ENCODE peak calls at places on chromosomes 12 and 14, in nine cellular contexts. One of them, this sample, is unnamed.

GRCh38 chr14:77151918-77152588 is 10.5 kb upstream of the ZDHHC22 start:
- DNase-seq in kidney: no peak
- DNase-seq in lower lobe of right lung: no peak
- DNase-seq in gastrocnemius medialis: no peak
- DNase-seq in CD8-positive, alpha-beta T cell: no peak
- DNase-seq in transverse colon: no peak
- DNase-seq in A549: peak
- DNase-seq in stomach: no peak
- DNase-seq in body of pancreas: no peak
- DNase-seq in this sample: no peak

GRCh38 chr12:107655281-107656065 is 30.1 kb upstream of the PWP1 start:
- DNase-seq in body of pancreas: no peak
- DNase-seq in gastrocnemius medialis: no peak
- DNase-seq in CD8-positive, alpha-beta T cell: no peak
- DNase-seq in A549: no peak
- DNase-seq in kidney: no peak
- DNase-seq in stomach: no peak
- DNase-seq in lower lobe of right lung: no peak
- DNase-seq in transverse colon: peak
- DNase-seq in this sample: no peak

GRCh38 chr14:69505338-69506240 is 21.1 kb downstream of the PLEKHD1 start:
- DNase-seq in kidney: peak
- DNase-seq in CD8-positive, alpha-beta T cell: no peak
- DNase-seq in gastrocnemius medialis: no peak
- DNase-seq in stomach: no peak
- DNase-seq in A549: no peak
- DNase-seq in lower lobe of right lung: no peak
- DNase-seq in transverse colon: no peak
- DNase-seq in body of pancreas: no peak
- DNase-seq in this sample: no peak

GRCh38 chr12:26317942-26318565 is 122.7 kb downstream of the SSPN start:
- DNase-seq in transverse colon: no peak
- DNase-seq in stomach: no peak
- DNase-seq in body of pancreas: no peak
- DNase-seq in CD8-positive, alpha-beta T cell: no peak
- DNase-seq in A549: no peak
- DNase-seq in gastrocnemius medialis: no peak
- DNase-seq in lower lobe of right lung: no peak
- DNase-seq in kidney: no peak
- DNase-seq in this sample: no peak

GRCh38 chr12:96985515-96986362 is 78.7 kb downstream of the NEDD1 start:
- DNase-seq in stomach: peak
- DNase-seq in lower lobe of right lung: peak
- DNase-seq in A549: peak
- DNase-seq in body of pancreas: peak
- DNase-seq in kidney: no peak
- DNase-seq in CD8-positive, alpha-beta T cell: peak
- DNase-seq in gastrocnemius medialis: no peak
- DNase-seq in transverse colon: peak
- DNase-seq in this sample: peak

GRCh38 chr14:52845079-52845478 is 53.7 kb upstream of the GNPNAT1 start:
- DNase-seq in A549: no peak
- DNase-seq in body of pancreas: no peak
- DNase-seq in kidney: no peak
- DNase-seq in stomach: no peak
- DNase-seq in gastrocnemius medialis: no peak
- DNase-seq in CD8-positive, alpha-beta T cell: no peak
- DNase-seq in lower lobe of right lung: no peak
- DNase-seq in transverse colon: no peak
- DNase-seq in this sample: no peak

GRCh38 chr12:65685514-65685913 is 138.8 kb upstream of the HMGA2 start:
- DNase-seq in CD8-positive, alpha-beta T cell: no peak
- DNase-seq in lower lobe of right lung: no peak
- DNase-seq in gastrocnemius medialis: no peak
- DNase-seq in kidney: no peak
- DNase-seq in stomach: no peak
- DNase-seq in A549: peak
- DNase-seq in body of pancreas: no peak
- DNase-seq in transverse colon: no peak
- DNase-seq in this sample: no peak

GRCh38 chr14:33796356-33796755 is 154.5 kb downstream of the EGLN3 start:
- DNase-seq in CD8-positive, alpha-beta T cell: no peak
- DNase-seq in lower lobe of right lung: no peak
- DNase-seq in kidney: no peak
- DNase-seq in stomach: no peak
- DNase-seq in transverse colon: no peak
- DNase-seq in gastrocnemius medialis: no peak
- DNase-seq in A549: no peak
- DNase-seq in body of pancreas: no peak
- DNase-seq in this sample: no peak

GRCh38 chr12:119412811-119413794 is 78.6 kb downstream of the CCDC60 start:
- DNase-seq in CD8-positive, alpha-beta T cell: no peak
- DNase-seq in gastrocnemius medialis: peak
- DNase-seq in A549: peak
- DNase-seq in stomach: peak
- DNase-seq in transverse colon: peak
- DNase-seq in body of pancreas: peak
- DNase-seq in kidney: peak
- DNase-seq in lower lobe of right lung: no peak
- DNase-seq in this sample: peak

GRCh38 chr12:4355843-4356327 is 23.6 kb downstream of the FGF23 start:
- DNase-seq in gastrocnemius medialis: no peak
- DNase-seq in CD8-positive, alpha-beta T cell: peak
- DNase-seq in body of pancreas: peak
- DNase-seq in transverse colon: peak
- DNase-seq in lower lobe of right lung: peak
- DNase-seq in kidney: no peak
- DNase-seq in A549: peak
- DNase-seq in stomach: no peak
- DNase-seq in this sample: peak

GRCh38 chr12:106234513-106234912 is 13.3 kb downstream of the CKAP4 start:
- DNase-seq in A549: no peak
- DNase-seq in gastrocnemius medialis: no peak
- DNase-seq in body of pancreas: no peak
- DNase-seq in lower lobe of right lung: no peak
- DNase-seq in transverse colon: no peak
- DNase-seq in CD8-positive, alpha-beta T cell: no peak
- DNase-seq in kidney: no peak
- DNase-seq in stomach: no peak
- DNase-seq in this sample: no peak

GRCh38 chr12:51281202-51281924 is 11.1 kb upstream of the SMAGP start:
- DNase-seq in lower lobe of right lung: no peak
- DNase-seq in CD8-positive, alpha-beta T cell: no peak
- DNase-seq in kidney: no peak
- DNase-seq in A549: peak
- DNase-seq in gastrocnemius medialis: no peak
- DNase-seq in transverse colon: no peak
- DNase-seq in body of pancreas: no peak
- DNase-seq in stomach: no peak
- DNase-seq in this sample: no peak

GRCh38 chr12:4330203-4330602 is 9.2 kb downstream of the TIGAR start:
- DNase-seq in stomach: no peak
- DNase-seq in lower lobe of right lung: no peak
- DNase-seq in body of pancreas: no peak
- DNase-seq in A549: no peak
- DNase-seq in transverse colon: no peak
- DNase-seq in kidney: no peak
- DNase-seq in CD8-positive, alpha-beta T cell: no peak
- DNase-seq in gastrocnemius medialis: no peak
- DNase-seq in this sample: no peak

GRCh38 chr12:116525418-116526001 is 33.7 kb upstream of the MAP1LC3B2 start:
- DNase-seq in stomach: peak
- DNase-seq in CD8-positive, alpha-beta T cell: no peak
- DNase-seq in lower lobe of right lung: no peak
- DNase-seq in kidney: peak
- DNase-seq in body of pancreas: peak
- DNase-seq in A549: peak
- DNase-seq in transverse colon: peak
- DNase-seq in gastrocnemius medialis: peak
- DNase-seq in this sample: peak

DNA sequence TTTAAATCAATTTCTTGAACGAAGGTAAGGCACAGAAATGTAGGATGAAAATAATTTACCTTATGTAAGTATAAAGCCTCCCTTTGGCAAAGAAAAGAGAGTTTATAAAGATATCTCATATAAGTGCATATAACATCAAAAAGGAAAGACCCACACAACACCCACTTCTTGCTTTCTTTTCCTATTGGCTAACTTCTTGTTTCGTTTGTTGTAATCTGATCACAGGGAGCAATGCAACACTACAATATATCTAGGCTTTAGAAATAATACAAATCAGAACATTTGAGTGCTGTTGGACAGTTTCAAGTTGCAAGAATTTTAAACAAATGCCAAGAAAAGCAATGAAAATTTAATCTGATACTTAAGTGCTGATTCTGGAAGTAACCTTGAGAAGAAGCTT is 1.3 kb downstream of the FGD6 start:
- DNase-seq in stomach: no peak
- DNase-seq in lower lobe of right lung: no peak
- DNase-seq in CD8-positive, alpha-beta T cell: no peak
- DNase-seq in gastrocnemius medialis: no peak
- DNase-seq in body of pancreas: no peak
- DNase-seq in A549: peak
- DNase-seq in transverse colon: no peak
- DNase-seq in kidney: no peak
- DNase-seq in this sample: no peak
- H3K27ac ChIP-seq in stomach: peak
- H3K27ac ChIP-seq in lower lobe of right lung: peak
- H3K27ac ChIP-seq in CD8-positive, alpha-beta T cell: no peak
- H3K27ac ChIP-seq in gastrocnemius medialis: no peak
- H3K27ac ChIP-seq in body of pancreas: no peak
- H3K27ac ChIP-seq in A549: peak
- H3K27ac ChIP-seq in transverse colon: peak
- H3K27ac ChIP-seq in kidney: no peak
- H3K27ac ChIP-seq in this sample: no peak

GRCh38 chr12:93569656-93570551 is 2.6 kb upstream of the SOCS2 start:
- DNase-seq in stomach: peak
- DNase-seq in lower lobe of right lung: peak
- DNase-seq in gastrocnemius medialis: peak
- DNase-seq in kidney: peak
- DNase-seq in transverse colon: peak
- DNase-seq in A549: peak
- DNase-seq in CD8-positive, alpha-beta T cell: peak
- DNase-seq in body of pancreas: peak
- DNase-seq in this sample: peak

GRCh38 chr12:93570552-93571359 is 1.7 kb upstream of the SOCS2 start:
- DNase-seq in body of pancreas: peak
- DNase-seq in kidney: peak
- DNase-seq in transverse colon: peak
- DNase-seq in lower lobe of right lung: peak
- DNase-seq in gastrocnemius medialis: peak
- DNase-seq in CD8-positive, alpha-beta T cell: peak
- DNase-seq in stomach: peak
- DNase-seq in A549: peak
- DNase-seq in this sample: peak

GRCh38 chr12:93571854-93572711 is at the start of gene SOCS2:
- DNase-seq in transverse colon: peak
- DNase-seq in CD8-positive, alpha-beta T cell: no peak
- DNase-seq in gastrocnemius medialis: no peak
- DNase-seq in A549: no peak
- DNase-seq in lower lobe of right lung: peak
- DNase-seq in stomach: peak
- DNase-seq in kidney: peak
- DNase-seq in body of pancreas: peak
- DNase-seq in this sample: peak

GRCh38 chr12:93572712-93573551 is 457 bp downstream of the SOCS2 start:
- DNase-seq in stomach: no peak
- DNase-seq in CD8-positive, alpha-beta T cell: no peak
- DNase-seq in lower lobe of right lung: peak
- DNase-seq in A549: no peak
- DNase-seq in body of pancreas: peak
- DNase-seq in transverse colon: peak
- DNase-seq in gastrocnemius medialis: no peak
- DNase-seq in kidney: peak
- DNase-seq in this sample: peak

DNA sequence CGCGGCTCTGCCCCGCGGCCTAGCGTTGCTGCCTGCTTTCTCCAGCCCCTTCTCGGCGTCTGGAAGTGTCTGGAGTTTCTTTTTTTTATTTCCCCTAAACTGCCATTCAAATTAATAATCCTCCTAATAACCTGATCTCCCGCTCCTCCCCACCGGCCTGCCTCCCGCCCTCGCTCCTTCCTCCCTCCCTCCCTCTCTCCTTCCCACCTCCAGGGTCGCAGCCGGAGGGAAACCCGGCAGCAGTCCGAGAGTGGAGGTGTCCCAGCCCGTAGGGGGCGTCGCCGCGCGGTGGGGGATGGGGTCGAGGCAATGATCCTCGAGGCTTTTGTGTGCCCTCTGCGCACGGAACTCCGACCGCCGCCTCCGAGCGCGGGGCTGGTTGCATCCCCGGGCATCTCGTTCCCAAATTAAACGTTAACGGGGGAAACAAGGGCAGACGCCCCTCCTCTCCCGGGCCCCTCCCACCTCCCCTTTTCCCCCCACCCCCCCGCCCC is 1.1 kb upstream of the SOCS2 start:
- DNase-seq in transverse colon: peak
- DNase-seq in kidney: peak
- DNase-seq in lower lobe of right lung: peak
- DNase-seq in A549: peak
- DNase-seq in stomach: peak
- DNase-seq in body of pancreas: peak
- DNase-seq in CD8-positive, alpha-beta T cell: peak
- DNase-seq in gastrocnemius medialis: peak
- DNase-seq in this sample: peak
- TF ChIP-seq CTCF in transverse colon: peak
- TF ChIP-seq CTCF in kidney: peak
- TF ChIP-seq CTCF in lower lobe of right lung: no peak
- TF ChIP-seq CTCF in A549: peak
- TF ChIP-seq CTCF in stomach: no peak
- TF ChIP-seq CTCF in body of pancreas: no peak
- TF ChIP-seq CTCF in CD8-positive, alpha-beta T cell: no peak
- TF ChIP-seq CTCF in gastrocnemius medialis: peak
- TF ChIP-seq CTCF in this sample: peak

DNA sequence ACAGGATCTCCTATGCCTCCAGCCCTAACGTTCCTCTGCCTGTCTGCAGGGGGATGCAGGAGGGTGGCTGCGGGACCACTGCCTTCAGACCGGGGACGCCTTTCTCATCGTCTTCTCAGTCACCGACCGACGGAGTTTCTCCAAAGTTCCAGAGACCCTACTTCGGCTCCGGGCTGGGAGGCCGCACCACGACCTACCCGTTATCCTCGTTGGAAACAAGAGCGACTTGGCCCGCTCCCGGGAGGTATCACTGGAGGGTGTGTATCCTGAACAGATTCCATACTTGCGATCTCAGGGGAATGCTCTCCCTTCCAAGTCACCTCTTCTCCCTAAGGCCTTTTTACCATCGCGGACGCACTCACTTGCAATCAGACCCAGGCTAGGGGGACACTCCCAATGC is 3.0 kb downstream of the REM2 start:
- DNase-seq in gastrocnemius medialis: no peak
- DNase-seq in transverse colon: no peak
- DNase-seq in lower lobe of right lung: no peak
- DNase-seq in kidney: no peak
- DNase-seq in body of pancreas: no peak
- DNase-seq in A549: no peak
- DNase-seq in stomach: no peak
- DNase-seq in CD8-positive, alpha-beta T cell: no peak
- DNase-seq in this sample: no peak
- H3K27ac ChIP-seq in gastrocnemius medialis: no peak
- H3K27ac ChIP-seq in transverse colon: peak
- H3K27ac ChIP-seq in lower lobe of right lung: peak
- H3K27ac ChIP-seq in kidney: no peak
- H3K27ac ChIP-seq in body of pancreas: no peak
- H3K27ac ChIP-seq in A549: peak
- H3K27ac ChIP-seq in stomach: peak
- H3K27ac ChIP-seq in CD8-positive, alpha-beta T cell: no peak
- H3K27ac ChIP-seq in this sample: no peak

GRCh38 chr14:85195872-85196477 is 334.0 kb upstream of the FLRT2 start:
- DNase-seq in transverse colon: no peak
- DNase-seq in kidney: no peak
- DNase-seq in gastrocnemius medialis: no peak
- DNase-seq in CD8-positive, alpha-beta T cell: no peak
- DNase-seq in stomach: no peak
- DNase-seq in body of pancreas: no peak
- DNase-seq in A549: peak
- DNase-seq in lower lobe of right lung: no peak
- DNase-seq in this sample: no peak
- TF ChIP-seq CTCF in transverse colon: peak
- TF ChIP-seq CTCF in kidney: peak
- TF ChIP-seq CTCF in gastrocnemius medialis: peak
- TF ChIP-seq CTCF in CD8-positive, alpha-beta T cell: no peak
- TF ChIP-seq CTCF in stomach: no peak
- TF ChIP-seq CTCF in body of pancreas: peak
- TF ChIP-seq CTCF in A549: peak
- TF ChIP-seq CTCF in lower lobe of right lung: peak
- TF ChIP-seq CTCF in this sample: peak

This sample was measured in heart right ventricle.